ENCODE peak calls at places on chromosomes 5 and 9, in eight cellular contexts. Z is thyroid gland, S is K562, J is transverse colon, Y is breast epithelium, R is IMR-90, M is stomach, C is HepG2. K is an unnamed sample. For H3K4me1, the result is how much of the 10 kb centered on the place peaks cover.

GRCh38 chr5:108531367-108532211 is 149.7 kb upstream of the FBXL17 start:
- DNase-seq in J (no peak), S (peak), Y (no peak), Z (no peak), R (peak), M (no peak), C (peak), K (no peak)

GRCh38 chr5:168696611-168697010 is 117.4 kb upstream of the PANK3 start:
- DNase-seq in Y (no peak), C (peak), M (no peak), Z (no peak), R (no peak), S (no peak), J (no peak), K (no peak)

GRCh38 chr5:17441351-17441750 is 56.7 kb upstream of the TAF11L2 start:
- DNase-seq in S (no peak), M (no peak), R (peak), C (no peak), J (no peak), Y (no peak), Z (no peak), K (no peak)

GRCh38 chr9:125747765-125748510 is 765 bp downstream of the PBX3 start:
- DNase-seq in S (peak), Z (peak), M (peak), R (no peak), C (no peak), Y (no peak), J (peak), K (peak)

GRCh38 chr9:70444904-70445303 is 30.4 kb upstream of the KLF9 start:
- DNase-seq in Y (no peak), M (no peak), R (peak), S (no peak), Z (no peak), J (no peak), C (no peak), K (no peak)

GRCh38 chr5:121863753-121864152 is 12.1 kb downstream of the FTMT start:
- DNase-seq in C (no peak), Y (no peak), Z (no peak), R (no peak), S (no peak), M (no peak), J (no peak), K (no peak)

GRCh38 chr5:112005533-112005926 is 248.5 kb upstream of the NREP start:
- DNase-seq in Y (no peak), Z (no peak), R (peak), S (no peak), J (no peak), M (no peak), C (no peak), K (no peak)

GRCh38 chr9:131624636-131625241 is 79.4 kb downstream of the PRRT1B start:
- DNase-seq in Z (no peak), S (no peak), J (no peak), Y (no peak), M (no peak), R (peak), C (no peak), K (peak)

GRCh38 chr5:94969174-94969573 is 315.7 kb downstream of the MCTP1 start:
- DNase-seq in C (no peak), J (no peak), S (no peak), M (no peak), Z (no peak), Y (no peak), R (peak), K (no peak)

GRCh38 chr9:128936171-128936865 is 11.1 kb downstream of the DOLK start:
- DNase-seq in Y (no peak), C (no peak), M (no peak), J (no peak), S (no peak), Z (no peak), R (no peak), K (no peak)

GRCh38 chr5:132465095-132465707 is 25.4 kb downstream of the IRF1 start:
- DNase-seq in R (no peak), Y (no peak), M (no peak), Z (no peak), S (no peak), C (no peak), J (peak), K (no peak)

GRCh38 chr5:97094579-97095317 is 47.7 kb downstream of the LIX1 start:
- DNase-seq in Z (no peak), R (no peak), M (no peak), J (no peak), S (no peak), Y (no peak), C (no peak), K (no peak)

GRCh38 chr9:11743356-11743755 is 949.8 kb upstream of the TYRP1 start:
- DNase-seq in Y (no peak), Z (no peak), C (no peak), J (no peak), S (no peak), R (no peak), M (no peak), K (no peak)

GRCh38 chr5:134131165-134131564 is 16.7 kb downstream of the TCF7 start:
- DNase-seq in Y (no peak), S (no peak), C (no peak), R (no peak), Z (no peak), M (no peak), J (no peak), K (no peak)

GRCh38 chr5:154284433-154284832 is 93.9 kb downstream of the GALNT10 start:
- DNase-seq in R (no peak), Z (no peak), C (no peak), Y (no peak), S (no peak), J (no peak), M (no peak), K (no peak)

GRCh38 chr5:122500245-122501086 is 188.4 kb downstream of the SNCAIP start:
- DNase-seq in Z (peak), S (peak), M (no peak), R (peak), J (no peak), Y (no peak), C (peak), K (peak)

GRCh38 chr9:27473135-27473534 is 51.0 kb upstream of the IFNK start:
- DNase-seq in S (peak), Y (no peak), M (no peak), R (no peak), C (no peak), J (peak), Z (peak), K (no peak)

GRCh38 chr5:113510836-113511451 is 2.5 kb upstream of the YTHDC2 start:
- DNase-seq in M (no peak), J (no peak), Z (no peak), R (peak), Y (no peak), S (no peak), C (peak), K (no peak)

GRCh38 chr9:135613946-135614805 is 25.2 kb downstream of the GLT6D1 start:
- DNase-seq in M (no peak), Z (no peak), Y (no peak), S (no peak), R (no peak), J (no peak), C (no peak), K (no peak)

GRCh38 chr9:93120846-93121315 is 13.2 kb downstream of the NINJ1 start:
- DNase-seq in J (no peak), S (no peak), Y (no peak), R (no peak), M (no peak), Z (peak), C (no peak), K (peak)

GRCh38 chr9:26925609-26926008 is 21.4 kb downstream of the PLAA start:
- DNase-seq in R (no peak), Y (no peak), S (no peak), J (no peak), Z (no peak), M (no peak), C (no peak), K (no peak)

GRCh38 chr9:35549466-35549865 is 55.6 kb upstream of the TESK1 start:
- DNase-seq in C (no peak), S (no peak), R (no peak), J (no peak), Y (no peak), Z (no peak), M (no peak), K (no peak)

GRCh38 chr9:72292874-72293607 is 72.0 kb downstream of the ZFAND5 start:
- DNase-seq in Y (no peak), Z (no peak), J (peak), M (peak), S (no peak), R (peak), C (no peak), K (no peak)

GRCh38 chr5:68932830-68933434 is 160.9 kb upstream of the SLC30A5 start:
- DNase-seq in R (no peak), Y (no peak), J (no peak), S (no peak), M (no peak), Z (no peak), C (no peak), K (no peak)

GRCh38 chr5:7897014-7897600 is 28.2 kb downstream of the MTRR start:
- DNase-seq in J (peak), S (peak), Z (no peak), Y (no peak), R (peak), C (peak), M (no peak), K (no peak)

GRCh38 chr5:82365744-82366228 is 87.6 kb upstream of the RPS23 start:
- DNase-seq in S (no peak), Z (no peak), M (no peak), Y (no peak), C (peak), R (peak), J (no peak), K (no peak)

DNA sequence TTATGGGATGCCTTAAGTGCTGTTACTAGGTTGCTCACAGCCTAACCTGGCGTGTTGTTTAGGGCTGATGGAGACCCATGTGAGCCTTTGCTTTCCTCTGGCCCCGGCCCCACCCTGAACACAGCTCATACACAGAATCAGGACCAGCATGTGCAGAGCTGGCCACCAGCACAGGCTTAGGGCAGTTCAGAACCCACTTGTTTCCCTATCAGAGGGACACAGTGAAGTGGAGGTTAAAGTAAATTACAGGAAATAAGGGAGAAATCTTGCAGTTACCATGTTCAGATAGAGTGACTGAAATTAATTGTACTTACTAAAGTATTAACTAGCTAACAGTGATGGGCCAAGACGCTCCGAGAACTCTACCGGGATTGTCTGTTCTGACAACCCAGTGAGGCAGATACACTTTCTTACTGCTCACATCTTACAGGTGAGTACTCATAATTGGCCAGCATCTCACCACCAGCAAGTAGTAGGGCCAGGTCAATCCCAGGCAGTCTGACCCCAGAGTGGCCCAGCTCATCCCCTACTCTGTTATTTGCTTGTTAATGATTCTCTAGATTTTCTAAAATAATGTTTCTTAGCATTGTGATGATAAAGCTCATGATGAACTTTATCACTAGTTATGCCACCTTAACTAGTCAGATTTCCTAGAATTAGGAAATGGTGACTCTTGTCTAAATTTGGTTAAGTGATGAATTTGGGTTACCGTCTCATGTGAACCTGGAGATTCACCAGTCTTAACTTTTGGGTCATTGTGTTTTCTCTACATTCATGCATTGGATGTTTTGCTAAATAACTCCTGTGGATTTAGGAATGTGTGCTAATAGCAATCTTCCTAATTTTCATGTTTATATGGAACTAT is 15.4 kb downstream of the CCT5 start:
- DNase-seq in Z (no peak), M (no peak), S (no peak), C (no peak), Y (no peak), R (no peak), J (no peak), K (no peak)
- TF ChIP-seq POLR2A in Z (no peak), M (no peak), S (peak), C (peak), Y (no peak), R (no peak), J (no peak), K (no peak)

DNA sequence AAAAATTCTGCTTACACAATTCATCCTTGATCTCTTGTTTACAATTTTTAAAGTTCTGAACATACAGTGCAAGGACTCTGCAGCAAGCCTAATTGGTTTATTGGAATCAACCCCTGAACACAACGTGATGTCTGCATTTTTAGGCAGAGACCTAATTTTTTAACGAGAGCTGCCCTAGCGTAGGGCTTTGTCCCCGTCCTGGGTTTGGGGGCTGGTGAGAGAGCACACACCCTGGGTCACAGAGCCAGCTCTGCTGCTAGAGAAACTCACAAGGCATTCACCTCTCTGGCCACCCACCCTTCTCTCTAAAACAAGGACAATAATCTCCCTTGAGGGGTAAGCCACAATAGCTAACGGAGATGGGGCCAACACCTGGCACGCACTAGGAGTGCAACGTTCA is 28.2 kb downstream of the SH3PXD2B start:
- DNase-seq in S (no peak), R (no peak), J (no peak), M (no peak), Z (no peak), C (no peak), Y (no peak), K (no peak)
- H3K4me1 ChIP-seq in S (under half), R (under half), J (under half), M (half or more), Z (under half), C (under half), Y (under half), K (under half)

DNA sequence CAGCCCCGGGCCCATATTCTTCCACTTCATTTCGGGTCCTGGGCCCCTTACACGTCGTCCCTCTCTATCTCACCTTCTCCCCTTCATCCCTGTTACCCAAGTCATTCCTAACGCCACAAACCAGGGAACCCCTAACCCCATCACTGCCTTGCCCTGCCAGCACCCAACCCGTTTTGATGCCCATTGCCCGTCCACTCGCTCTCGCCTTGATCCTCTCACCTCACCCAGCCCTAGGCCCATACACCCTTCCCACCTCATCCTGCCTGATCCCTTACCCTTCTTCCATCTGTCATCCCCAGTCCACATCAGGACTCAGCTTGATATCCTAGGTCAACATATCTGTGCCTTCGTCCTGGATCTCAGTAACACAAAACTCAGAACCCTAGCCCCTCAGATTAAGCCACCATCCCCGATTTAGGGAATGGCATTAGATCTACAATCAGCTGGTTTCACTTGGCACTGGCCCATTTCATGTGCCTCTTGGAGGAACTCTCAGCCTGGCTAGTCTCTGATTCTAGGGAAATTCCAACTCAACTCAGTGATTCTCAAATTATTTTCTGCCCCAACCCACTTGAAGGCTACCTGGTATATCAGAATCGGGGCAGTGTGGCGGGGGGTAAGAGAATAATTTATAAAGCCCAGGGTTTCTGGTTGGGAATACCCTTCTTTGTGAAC is 499 bp downstream of the CHMP5 start:
- DNase-seq in M (no peak), S (no peak), Y (no peak), C (no peak), J (peak), Z (peak), R (no peak), K (no peak)
- TF ChIP-seq POLR2A in M (peak), S (no peak), Y (no peak), C (no peak), J (no peak), Z (no peak), R (no peak), K (no peak)

GRCh38 chr9:98222885-98223640 is 30.6 kb upstream of the CORO2A start:
- DNase-seq in C (peak), Y (no peak), S (no peak), J (no peak), Z (peak), M (no peak), R (peak), K (no peak)
- H3K4me1 ChIP-seq in C (half or more), Y (under half), S (under half), J (under half), Z (under half), M (under half), R (under half), K (under half)

GRCh38 chr9:127855522-127855921 is 1.1 kb upstream of the ENG start:
- DNase-seq in C (no peak), R (no peak), M (no peak), Y (no peak), S (no peak), Z (no peak), J (no peak), K (no peak)

GRCh38 chr9:127853312-127854168 is 918 bp downstream of the ENG start:
- DNase-seq in C (no peak), Z (no peak), S (no peak), M (no peak), J (no peak), R (no peak), Y (no peak), K (no peak)

GRCh38 chr9:127856094-127856740 is 1.8 kb upstream of the ENG start:
- DNase-seq in Y (no peak), J (no peak), M (no peak), R (no peak), S (no peak), C (no peak), Z (no peak), K (no peak)

GRCh38 chr9:127852829-127853228 is 1.6 kb downstream of the ENG start:
- DNase-seq in J (no peak), M (no peak), R (no peak), Z (no peak), C (no peak), Y (no peak), S (no peak), K (no peak)

DNA sequence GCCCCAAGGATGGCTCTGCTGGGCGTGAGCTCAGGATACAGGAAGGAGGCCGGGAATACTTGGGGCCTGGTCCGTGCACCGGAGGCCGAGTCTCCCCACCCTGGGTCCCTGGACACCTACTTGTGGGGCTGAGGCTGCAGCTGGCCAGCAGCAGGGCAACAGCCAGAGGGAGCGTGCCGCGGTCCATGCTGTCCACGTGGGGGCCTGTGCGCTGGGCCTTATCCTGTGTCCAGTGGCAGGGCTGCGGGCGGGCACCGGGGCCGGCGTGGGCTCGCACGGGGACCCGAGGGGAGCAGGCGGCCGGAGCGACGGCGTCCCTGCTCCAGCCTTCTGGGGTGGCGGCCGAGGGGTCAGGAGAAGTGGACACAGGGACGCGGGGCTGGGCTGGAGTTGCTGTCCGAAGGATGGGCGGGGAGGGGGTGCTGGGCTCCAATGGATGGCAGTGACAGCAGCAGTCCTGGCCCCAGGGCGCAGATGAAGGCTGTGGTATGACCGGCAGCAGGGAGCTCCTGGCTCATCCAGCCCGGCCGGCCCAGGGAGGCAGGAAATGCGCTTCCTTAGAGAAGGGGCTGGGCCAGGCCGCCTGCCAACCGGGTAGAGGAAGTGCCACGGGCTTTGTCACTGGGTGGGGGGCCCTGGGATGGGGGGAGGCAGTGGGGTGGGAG is at the start of gene ENG:
- DNase-seq in S (no peak), M (peak), Y (peak), C (no peak), R (peak), Z (peak), J (peak), K (peak)
- TF ChIP-seq POLR2A in S (no peak), M (no peak), Y (no peak), C (no peak), R (no peak), Z (no peak), J (peak), K (no peak)

GRCh38 chr5:123880875-123881274 is 368.9 kb downstream of the CSNK1G3 start:
- DNase-seq in J (no peak), C (no peak), Z (no peak), S (no peak), R (no peak), Y (no peak), M (no peak), K (no peak)
- H3K4me1 ChIP-seq in J (under half), C (under half), Z (under half), S (under half), R (under half), Y (under half), M (under half), K (under half)

DNA sequence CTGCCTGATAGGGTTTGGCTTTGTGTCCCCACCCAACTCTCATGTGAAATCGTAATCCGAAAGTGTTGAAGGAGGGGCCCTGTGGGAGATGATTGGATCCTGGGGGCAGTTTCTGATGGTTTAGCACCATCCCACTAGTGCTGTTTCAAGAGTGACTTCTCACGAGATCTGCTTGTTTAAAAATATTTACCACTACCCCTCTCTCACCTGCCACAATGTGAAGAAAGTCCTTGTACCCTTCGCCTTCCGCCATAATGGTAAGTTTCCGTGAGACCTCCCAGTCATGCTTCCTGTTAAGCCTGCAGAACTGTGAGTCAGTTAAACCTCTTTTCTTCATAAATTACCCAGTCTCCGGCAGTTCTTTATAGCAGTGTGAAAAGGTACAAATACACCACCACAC is 2.7 kb upstream of the RFX3 start:
- DNase-seq in S (peak), Z (no peak), M (no peak), C (no peak), R (no peak), Y (no peak), J (no peak), K (no peak)
- TF ChIP-seq POLR2A in S (peak), Z (no peak), M (no peak), C (no peak), R (no peak), Y (no peak), J (no peak), K (no peak)

GRCh38 chr9:133117271-133118178 is 3.5 kb downstream of the RALGDS start:
- DNase-seq in J (no peak), S (no peak), M (peak), Y (no peak), Z (peak), C (no peak), R (no peak), K (peak)

GRCh38 chr9:133119461-133120342 is 1.3 kb downstream of the RALGDS start:
- DNase-seq in J (no peak), R (peak), Z (no peak), S (no peak), M (no peak), Y (no peak), C (no peak), K (no peak)

GRCh38 chr9:133119039-133119438 is 2.0 kb downstream of the RALGDS start:
- DNase-seq in Z (no peak), S (no peak), J (no peak), M (no peak), R (no peak), Y (no peak), C (no peak), K (peak)

GRCh38 chr9:133118568-133118967 is 2.5 kb downstream of the RALGDS start:
- DNase-seq in Z (no peak), J (no peak), M (no peak), R (no peak), C (no peak), S (no peak), Y (no peak), K (no peak)

GRCh38 chr9:133118179-133118520 is 2.9 kb downstream of the RALGDS start:
- DNase-seq in J (no peak), C (no peak), R (no peak), Z (no peak), S (no peak), Y (no peak), M (no peak), K (peak)
- H3K4me1 ChIP-seq in J (half or more), C (half or more), R (under half), Z (half or more), S (half or more), Y (under half), M (half or more), K (under half)